ENCODE peak calls at places on chromosomes 1 and 21, in six cellular contexts. One of them, this sample, is unnamed.

GRCh38 chr1:199123615-199124014 is 484.8 kb downstream of the PTPRC start:
- DNase-seq in stimulated activated CD4-positive, alpha-beta T cell treated with anti-CD3 and anti-CD28 coated beads, Interleukin-2, amount 100 ng/mL, for 24 hours: no peak
- DNase-seq in thoracic aorta: no peak
- DNase-seq in progenitor cell of endocrine pancreas: no peak
- DNase-seq in EL: peak; percentile 91
- DNase-seq in HS-5: peak; percentile 70
- DNase-seq in this sample: no peak

GRCh38 chr1:11058595-11059165 is 1.1 kb downstream of the SRM start:
- DNase-seq in stimulated activated CD4-positive, alpha-beta T cell treated with anti-CD3 and anti-CD28 coated beads, Interleukin-2, amount 100 ng/mL, for 24 hours: no peak
- DNase-seq in thoracic aorta: no peak
- DNase-seq in progenitor cell of endocrine pancreas: no peak
- DNase-seq in EL: no peak
- DNase-seq in HS-5: no peak
- DNase-seq in this sample: no peak

GRCh38 chr1:93448983-93449805 is 1.3 kb downstream of the FNBP1L start:
- DNase-seq in stimulated activated CD4-positive, alpha-beta T cell treated with anti-CD3 and anti-CD28 coated beads, Interleukin-2, amount 100 ng/mL, for 24 hours: no peak
- DNase-seq in thoracic aorta: no peak
- DNase-seq in progenitor cell of endocrine pancreas: peak; percentile 69
- DNase-seq in EL: peak; percentile 47
- DNase-seq in HS-5: no peak
- DNase-seq in this sample: no peak

GRCh38 chr1:154427173-154428139 is 22.3 kb downstream of the IL6R start:
- DNase-seq in stimulated activated CD4-positive, alpha-beta T cell treated with anti-CD3 and anti-CD28 coated beads, Interleukin-2, amount 100 ng/mL, for 24 hours: no peak
- DNase-seq in thoracic aorta: no peak
- DNase-seq in progenitor cell of endocrine pancreas: no peak
- DNase-seq in EL: no peak
- DNase-seq in HS-5: no peak
- DNase-seq in this sample: no peak

GRCh38 chr1:80982831-80983230 is 817.9 kb upstream of the ADGRL2 start:
- DNase-seq in stimulated activated CD4-positive, alpha-beta T cell treated with anti-CD3 and anti-CD28 coated beads, Interleukin-2, amount 100 ng/mL, for 24 hours: no peak
- DNase-seq in thoracic aorta: no peak
- DNase-seq in progenitor cell of endocrine pancreas: no peak
- DNase-seq in EL: no peak
- DNase-seq in HS-5: no peak
- DNase-seq in this sample: no peak

GRCh38 chr1:119948342-119949214 is 52.3 kb upstream of the ADAM30 start:
- DNase-seq in stimulated activated CD4-positive, alpha-beta T cell treated with anti-CD3 and anti-CD28 coated beads, Interleukin-2, amount 100 ng/mL, for 24 hours: peak; percentile 82
- DNase-seq in thoracic aorta: peak; percentile 22
- DNase-seq in progenitor cell of endocrine pancreas: peak; percentile 67
- DNase-seq in EL: peak; percentile 75
- DNase-seq in HS-5: peak; percentile 37
- DNase-seq in this sample: no peak

GRCh38 chr21:42108941-42109340 is 37.8 kb downstream of the UMODL1 start:
- DNase-seq in stimulated activated CD4-positive, alpha-beta T cell treated with anti-CD3 and anti-CD28 coated beads, Interleukin-2, amount 100 ng/mL, for 24 hours: no peak
- DNase-seq in thoracic aorta: no peak
- DNase-seq in progenitor cell of endocrine pancreas: no peak
- DNase-seq in EL: no peak
- DNase-seq in HS-5: no peak
- DNase-seq in this sample: no peak

GRCh38 chr1:229030642-229031390 is 240.1 kb upstream of the RAB4A start:
- DNase-seq in stimulated activated CD4-positive, alpha-beta T cell treated with anti-CD3 and anti-CD28 coated beads, Interleukin-2, amount 100 ng/mL, for 24 hours: no peak
- DNase-seq in thoracic aorta: no peak
- DNase-seq in progenitor cell of endocrine pancreas: no peak
- DNase-seq in EL: no peak
- DNase-seq in HS-5: no peak
- DNase-seq in this sample: no peak

GRCh38 chr1:186194107-186194756 is 180.8 kb downstream of the TPR start:
- DNase-seq in stimulated activated CD4-positive, alpha-beta T cell treated with anti-CD3 and anti-CD28 coated beads, Interleukin-2, amount 100 ng/mL, for 24 hours: no peak
- DNase-seq in thoracic aorta: no peak
- DNase-seq in progenitor cell of endocrine pancreas: no peak
- DNase-seq in EL: no peak
- DNase-seq in HS-5: no peak
- DNase-seq in this sample: no peak

GRCh38 chr1:205934788-205935187 is 8.5 kb downstream of the SLC26A9 start:
- DNase-seq in stimulated activated CD4-positive, alpha-beta T cell treated with anti-CD3 and anti-CD28 coated beads, Interleukin-2, amount 100 ng/mL, for 24 hours: no peak
- DNase-seq in thoracic aorta: no peak
- DNase-seq in progenitor cell of endocrine pancreas: no peak
- DNase-seq in EL: no peak
- DNase-seq in HS-5: no peak
- DNase-seq in this sample: no peak

GRCh38 chr1:215682232-215682631 is 115.1 kb downstream of the KCTD3 start:
- DNase-seq in stimulated activated CD4-positive, alpha-beta T cell treated with anti-CD3 and anti-CD28 coated beads, Interleukin-2, amount 100 ng/mL, for 24 hours: no peak
- DNase-seq in thoracic aorta: no peak
- DNase-seq in progenitor cell of endocrine pancreas: no peak
- DNase-seq in EL: no peak
- DNase-seq in HS-5: no peak
- DNase-seq in this sample: no peak